ENCODE peak calls at places on chromosomes 3 and 15, in eight cellular contexts. One of them, this sample, is unnamed.

GRCh38 chr3:135929670-135930069 is 35.9 kb upstream of the PPP2R3A start:
- DNase-seq in heart right ventricle: no peak
- DNase-seq in cardiac fibroblast: peak; percentile 63
- DNase-seq in Panc1: no peak
- DNase-seq in mammary epithelial cell: peak; percentile 50
- DNase-seq in NB4: no peak
- DNase-seq in AG09309: no peak
- DNase-seq in epithelial cell of esophagus: no peak
- DNase-seq in this sample: no peak

GRCh38 chr3:185115371-185115770 is 37.5 kb downstream of the C3orf70 start:
- DNase-seq in mammary epithelial cell: no peak
- DNase-seq in heart right ventricle: no peak
- DNase-seq in cardiac fibroblast: no peak
- DNase-seq in NB4: no peak
- DNase-seq in Panc1: no peak
- DNase-seq in AG09309: no peak
- DNase-seq in epithelial cell of esophagus: no peak
- DNase-seq in this sample: no peak

GRCh38 chr15:41115652-41116115 is 396 bp downstream of the INO80 start:
- DNase-seq in NB4: peak; percentile 88
- DNase-seq in Panc1: no peak
- DNase-seq in AG09309: no peak
- DNase-seq in heart right ventricle: peak; percentile 55
- DNase-seq in epithelial cell of esophagus: peak; percentile 58
- DNase-seq in cardiac fibroblast: peak; percentile 67
- DNase-seq in mammary epithelial cell: peak; percentile 65
- DNase-seq in this sample: peak; percentile 70

GRCh38 chr15:77021803-77022381 is 27.0 kb downstream of the PSTPIP1 start:
- DNase-seq in NB4: peak; percentile 60
- DNase-seq in cardiac fibroblast: peak; percentile 76
- DNase-seq in heart right ventricle: no peak
- DNase-seq in epithelial cell of esophagus: no peak
- DNase-seq in AG09309: peak; percentile 17
- DNase-seq in mammary epithelial cell: no peak
- DNase-seq in Panc1: no peak
- DNase-seq in this sample: peak; percentile 47

GRCh38 chr15:29275855-29276254 is 6.2 kb upstream of the NSMCE3 start:
- DNase-seq in Panc1: no peak
- DNase-seq in heart right ventricle: no peak
- DNase-seq in epithelial cell of esophagus: no peak
- DNase-seq in cardiac fibroblast: no peak
- DNase-seq in AG09309: no peak
- DNase-seq in NB4: no peak
- DNase-seq in mammary epithelial cell: no peak
- DNase-seq in this sample: no peak

GRCh38 chr3:142319094-142319493 is 93.7 kb upstream of the GK5 start:
- DNase-seq in Panc1: no peak
- DNase-seq in AG09309: peak; percentile 13
- DNase-seq in epithelial cell of esophagus: peak; percentile 13
- DNase-seq in heart right ventricle: no peak
- DNase-seq in mammary epithelial cell: no peak
- DNase-seq in cardiac fibroblast: peak; percentile 25
- DNase-seq in NB4: no peak
- DNase-seq in this sample: no peak

GRCh38 chr3:106068795-106069194 is 200.0 kb upstream of the CBLB start:
- DNase-seq in Panc1: no peak
- DNase-seq in heart right ventricle: no peak
- DNase-seq in AG09309: no peak
- DNase-seq in epithelial cell of esophagus: no peak
- DNase-seq in cardiac fibroblast: peak; percentile 67
- DNase-seq in mammary epithelial cell: no peak
- DNase-seq in NB4: no peak
- DNase-seq in this sample: peak; percentile 21

GRCh38 chr3:172223870-172224269 is 184.5 kb downstream of the FNDC3B start:
- DNase-seq in mammary epithelial cell: no peak
- DNase-seq in NB4: no peak
- DNase-seq in AG09309: no peak
- DNase-seq in epithelial cell of esophagus: no peak
- DNase-seq in heart right ventricle: no peak
- DNase-seq in Panc1: no peak
- DNase-seq in cardiac fibroblast: no peak
- DNase-seq in this sample: no peak

GRCh38 chr3:154428369-154429206 is 1.4 kb downstream of the GPR149 start:
- DNase-seq in mammary epithelial cell: no peak
- DNase-seq in epithelial cell of esophagus: peak; percentile 8
- DNase-seq in heart right ventricle: peak; percentile 4
- DNase-seq in Panc1: no peak
- DNase-seq in NB4: no peak
- DNase-seq in cardiac fibroblast: no peak
- DNase-seq in AG09309: no peak
- DNase-seq in this sample: no peak

GRCh38 chr3:116350119-116350733 is 95.1 kb downstream of the LSAMP start:
- DNase-seq in heart right ventricle: no peak
- DNase-seq in AG09309: no peak
- DNase-seq in Panc1: no peak
- DNase-seq in NB4: no peak
- DNase-seq in mammary epithelial cell: no peak
- DNase-seq in cardiac fibroblast: no peak
- DNase-seq in epithelial cell of esophagus: no peak
- DNase-seq in this sample: no peak

GRCh38 chr3:13837751-13838150 is 42.1 kb downstream of the WNT7A start:
- DNase-seq in heart right ventricle: no peak
- DNase-seq in mammary epithelial cell: no peak
- DNase-seq in NB4: no peak
- DNase-seq in epithelial cell of esophagus: no peak
- DNase-seq in Panc1: no peak
- DNase-seq in AG09309: no peak
- DNase-seq in cardiac fibroblast: no peak
- DNase-seq in this sample: no peak

GRCh38 chr3:197124713-197125112 is 95.1 kb upstream of the MELTF start:
- DNase-seq in Panc1: no peak
- DNase-seq in heart right ventricle: no peak
- DNase-seq in NB4: no peak
- DNase-seq in cardiac fibroblast: no peak
- DNase-seq in mammary epithelial cell: no peak
- DNase-seq in AG09309: no peak
- DNase-seq in epithelial cell of esophagus: no peak
- DNase-seq in this sample: no peak

GRCh38 chr3:24686764-24687163 is 192.1 kb upstream of the THRB start:
- DNase-seq in mammary epithelial cell: peak; percentile 64
- DNase-seq in heart right ventricle: no peak
- DNase-seq in AG09309: no peak
- DNase-seq in NB4: peak; percentile 23
- DNase-seq in epithelial cell of esophagus: no peak
- DNase-seq in Panc1: no peak
- DNase-seq in cardiac fibroblast: peak; percentile 53
- DNase-seq in this sample: no peak

GRCh38 chr15:56732135-56732880 is 1.0 kb downstream of the ZNF280D start:
- DNase-seq in NB4: peak; percentile 25
- DNase-seq in epithelial cell of esophagus: peak; percentile 24
- DNase-seq in Panc1: no peak
- DNase-seq in cardiac fibroblast: peak; percentile 66
- DNase-seq in mammary epithelial cell: peak; percentile 39
- DNase-seq in heart right ventricle: no peak
- DNase-seq in AG09309: no peak
- DNase-seq in this sample: peak; percentile 24

GRCh38 chr3:124266517-124266916 is 274.6 kb upstream of the ROPN1 start:
- DNase-seq in heart right ventricle: no peak
- DNase-seq in cardiac fibroblast: peak; percentile 47
- DNase-seq in epithelial cell of esophagus: peak; percentile 22
- DNase-seq in AG09309: no peak
- DNase-seq in NB4: no peak
- DNase-seq in mammary epithelial cell: no peak
- DNase-seq in Panc1: no peak
- DNase-seq in this sample: no peak

GRCh38 chr15:53506370-53506769 is 253.1 kb downstream of the WDR72 start:
- DNase-seq in cardiac fibroblast: no peak
- DNase-seq in Panc1: no peak
- DNase-seq in epithelial cell of esophagus: no peak
- DNase-seq in NB4: no peak
- DNase-seq in AG09309: no peak
- DNase-seq in mammary epithelial cell: no peak
- DNase-seq in heart right ventricle: no peak
- DNase-seq in this sample: no peak

GRCh38 chr3:122609798-122610559 is 32.5 kb downstream of the PARP15 start:
- DNase-seq in heart right ventricle: no peak
- DNase-seq in cardiac fibroblast: peak; percentile 69
- DNase-seq in AG09309: peak; percentile 45
- DNase-seq in epithelial cell of esophagus: peak; percentile 84
- DNase-seq in NB4: peak; percentile 25
- DNase-seq in mammary epithelial cell: peak; percentile 85
- DNase-seq in Panc1: peak; percentile 51
- DNase-seq in this sample: peak; percentile 82

GRCh38 chr3:146912233-146913015 is 307.3 kb upstream of the PLSCR5 start:
- DNase-seq in cardiac fibroblast: no peak
- DNase-seq in heart right ventricle: no peak
- DNase-seq in Panc1: no peak
- DNase-seq in epithelial cell of esophagus: no peak
- DNase-seq in mammary epithelial cell: no peak
- DNase-seq in AG09309: no peak
- DNase-seq in NB4: no peak
- DNase-seq in this sample: no peak

GRCh38 chr3:172606021-172606420 is 82.8 kb upstream of the TNFSF10 start:
- DNase-seq in Panc1: no peak
- DNase-seq in AG09309: no peak
- DNase-seq in NB4: no peak
- DNase-seq in mammary epithelial cell: peak; percentile 38
- DNase-seq in epithelial cell of esophagus: peak; percentile 58
- DNase-seq in cardiac fibroblast: peak; percentile 47
- DNase-seq in heart right ventricle: no peak
- DNase-seq in this sample: no peak

GRCh38 chr3:170387952-170388351 is 30.4 kb downstream of the SKIL start:
- DNase-seq in cardiac fibroblast: peak; percentile 57
- DNase-seq in mammary epithelial cell: no peak
- DNase-seq in heart right ventricle: no peak
- DNase-seq in NB4: no peak
- DNase-seq in AG09309: no peak
- DNase-seq in epithelial cell of esophagus: peak; percentile 36
- DNase-seq in Panc1: no peak
- DNase-seq in this sample: no peak
- TF ChIP-seq CTCF in cardiac fibroblast: peak; percentile 2
- TF ChIP-seq CTCF in mammary epithelial cell: no peak
- TF ChIP-seq CTCF in heart right ventricle: no peak
- TF ChIP-seq CTCF in NB4: no peak
- TF ChIP-seq CTCF in AG09309: no peak
- TF ChIP-seq CTCF in epithelial cell of esophagus: no peak
- TF ChIP-seq CTCF in Panc1: no peak
- TF ChIP-seq CTCF in this sample: no peak

GRCh38 chr3:10771486-10772225 is 44.4 kb upstream of the SLC6A11 start:
- DNase-seq in heart right ventricle: no peak
- DNase-seq in NB4: no peak
- DNase-seq in Panc1: no peak
- DNase-seq in cardiac fibroblast: no peak
- DNase-seq in epithelial cell of esophagus: peak; percentile 81
- DNase-seq in AG09309: no peak
- DNase-seq in mammary epithelial cell: peak; percentile 92
- DNase-seq in this sample: no peak

GRCh38 chr3:10770547-10770946 is 45.5 kb upstream of the SLC6A11 start:
- DNase-seq in mammary epithelial cell: no peak
- DNase-seq in cardiac fibroblast: no peak
- DNase-seq in heart right ventricle: no peak
- DNase-seq in Panc1: no peak
- DNase-seq in epithelial cell of esophagus: no peak
- DNase-seq in AG09309: no peak
- DNase-seq in NB4: no peak
- DNase-seq in this sample: no peak

GRCh38 chr3:10774129-10774670 is 41.8 kb upstream of the SLC6A11 start:
- DNase-seq in epithelial cell of esophagus: no peak
- DNase-seq in AG09309: no peak
- DNase-seq in Panc1: no peak
- DNase-seq in heart right ventricle: no peak
- DNase-seq in NB4: no peak
- DNase-seq in mammary epithelial cell: no peak
- DNase-seq in cardiac fibroblast: no peak
- DNase-seq in this sample: no peak

GRCh38 chr3:10770981-10771380 is 45.0 kb upstream of the SLC6A11 start:
- DNase-seq in NB4: no peak
- DNase-seq in epithelial cell of esophagus: no peak
- DNase-seq in heart right ventricle: no peak
- DNase-seq in mammary epithelial cell: no peak
- DNase-seq in AG09309: no peak
- DNase-seq in Panc1: no peak
- DNase-seq in cardiac fibroblast: no peak
- DNase-seq in this sample: no peak

GRCh38 chr3:10772230-10773161 is 43.5 kb upstream of the SLC6A11 start:
- DNase-seq in epithelial cell of esophagus: peak; percentile 66
- DNase-seq in mammary epithelial cell: peak; percentile 81
- DNase-seq in AG09309: no peak
- DNase-seq in heart right ventricle: no peak
- DNase-seq in Panc1: no peak
- DNase-seq in NB4: peak; percentile 35
- DNase-seq in cardiac fibroblast: no peak
- DNase-seq in this sample: no peak
- TF ChIP-seq CTCF in epithelial cell of esophagus: peak; percentile 48
- TF ChIP-seq CTCF in mammary epithelial cell: peak; percentile 53
- TF ChIP-seq CTCF in AG09309: peak; percentile 26
- TF ChIP-seq CTCF in heart right ventricle: peak; percentile 14
- TF ChIP-seq CTCF in Panc1: peak; percentile 77
- TF ChIP-seq CTCF in NB4: peak; percentile 32
- TF ChIP-seq CTCF in cardiac fibroblast: no peak
- TF ChIP-seq CTCF in this sample: no peak

DNA sequence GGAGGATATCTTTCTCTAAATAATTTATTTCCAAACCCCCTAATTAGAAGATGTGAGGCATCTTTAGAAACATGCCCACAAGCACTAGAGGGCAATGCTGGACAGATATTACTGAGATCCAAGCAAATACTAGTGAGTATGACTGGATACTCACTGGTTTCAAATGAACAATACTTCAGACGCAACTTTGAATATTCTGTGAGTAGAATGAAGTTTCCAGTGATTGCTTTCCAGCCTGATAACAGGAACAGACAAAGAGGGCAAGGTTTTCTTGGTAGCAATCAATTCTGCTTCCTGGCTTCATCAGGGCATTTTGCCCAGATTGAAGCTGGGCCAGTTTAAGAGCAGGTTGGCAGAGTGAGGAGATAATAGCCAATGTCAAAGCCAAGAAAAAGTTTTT is 442.6 kb upstream of the PDZRN3 start:
- DNase-seq in NB4: peak; percentile 2
- DNase-seq in cardiac fibroblast: peak; percentile 2
- DNase-seq in epithelial cell of esophagus: peak; percentile 2
- DNase-seq in AG09309: peak; percentile 7
- DNase-seq in heart right ventricle: no peak
- DNase-seq in mammary epithelial cell: peak; percentile 29
- DNase-seq in Panc1: no peak
- DNase-seq in this sample: no peak
- TF ChIP-seq CTCF in NB4: no peak
- TF ChIP-seq CTCF in cardiac fibroblast: no peak
- TF ChIP-seq CTCF in epithelial cell of esophagus: no peak
- TF ChIP-seq CTCF in AG09309: peak; percentile 44
- TF ChIP-seq CTCF in heart right ventricle: no peak
- TF ChIP-seq CTCF in mammary epithelial cell: peak; percentile 22
- TF ChIP-seq CTCF in Panc1: no peak
- TF ChIP-seq CTCF in this sample: no peak

DNA sequence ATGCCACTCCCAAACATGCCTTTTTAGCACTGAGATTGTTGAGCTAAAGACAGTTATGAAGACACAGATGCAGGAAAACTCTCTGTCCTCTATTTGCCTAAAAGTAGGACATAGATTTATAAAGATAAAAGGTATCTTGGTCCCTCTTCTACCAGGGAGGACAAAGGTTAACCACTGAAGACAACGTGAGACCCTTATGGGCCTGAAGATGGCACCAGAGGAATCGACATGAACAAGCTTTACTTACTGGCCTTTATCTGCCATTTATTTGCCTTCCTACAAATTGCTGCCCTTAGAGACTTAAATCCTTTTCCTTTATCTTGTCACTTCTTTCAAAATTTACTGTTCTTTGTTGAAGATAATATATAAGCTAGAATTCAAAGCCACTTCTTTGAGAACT is 109.7 kb upstream of the FAM3D start:
- DNase-seq in Panc1: no peak
- DNase-seq in mammary epithelial cell: no peak
- DNase-seq in heart right ventricle: no peak
- DNase-seq in cardiac fibroblast: no peak
- DNase-seq in epithelial cell of esophagus: no peak
- DNase-seq in AG09309: no peak
- DNase-seq in NB4: peak; percentile 8
- DNase-seq in this sample: no peak
- TF ChIP-seq CTCF in Panc1: peak; percentile 11
- TF ChIP-seq CTCF in mammary epithelial cell: no peak
- TF ChIP-seq CTCF in heart right ventricle: no peak
- TF ChIP-seq CTCF in cardiac fibroblast: no peak
- TF ChIP-seq CTCF in epithelial cell of esophagus: no peak
- TF ChIP-seq CTCF in AG09309: no peak
- TF ChIP-seq CTCF in NB4: no peak
- TF ChIP-seq CTCF in this sample: no peak

This sample was measured in GM10248.